ENCODE peak calls at places on chromosome 21, in nine cellular contexts. W, A, M, C, X, R, N, B and D are unnamed samples.

GRCh38 chr21:36155603-36156338 is 853 bp upstream of the DOP1B start:
- DNase-seq in W (no peak), A (peak), M (no peak), C (peak), X (no peak), R (peak), N (no peak), B (peak), D (no peak)

GRCh38 chr21:33019885-33020557 is 5.7 kb upstream of the OLIG2 start:
- DNase-seq in W (no peak), A (no peak), M (no peak), C (no peak), X (no peak), R (no peak), N (no peak), B (no peak), D (peak)

GRCh38 chr21:37534431-37534830 is 167.9 kb downstream of the DYRK1A start:
- DNase-seq in W (no peak), A (no peak), M (no peak), C (no peak), X (no peak), R (no peak), N (no peak), B (no peak), D (no peak)

GRCh38 chr21:38958940-38959685 is 153.4 kb downstream of the ETS2 start:
- DNase-seq in W (no peak), A (no peak), M (peak), C (no peak), X (no peak), R (no peak), N (no peak), B (no peak), D (no peak)

GRCh38 chr21:40936151-40936550 is 89.2 kb upstream of the DSCAM start:
- DNase-seq in W (no peak), A (no peak), M (no peak), C (no peak), X (no peak), R (no peak), N (no peak), B (no peak), D (no peak)

GRCh38 chr21:45735259-45736000 is 91.9 kb downstream of the PCBP3 start:
- DNase-seq in W (no peak), A (no peak), M (no peak), C (no peak), X (no peak), R (no peak), N (no peak), B (no peak), D (no peak)

GRCh38 chr21:31180256-31181088 is 142.2 kb upstream of the KRTAP19-8 start:
- DNase-seq in W (no peak), A (no peak), M (no peak), C (no peak), X (peak), R (no peak), N (peak), B (peak), D (no peak)

GRCh38 chr21:41596241-41596925 is 88.4 kb upstream of the TMPRSS2 start:
- DNase-seq in W (no peak), A (no peak), M (no peak), C (no peak), X (no peak), R (no peak), N (no peak), B (no peak), D (no peak)

GRCh38 chr21:36113647-36114428 is 21.0 kb upstream of the CBR3 start:
- DNase-seq in W (peak), A (peak), M (no peak), C (no peak), X (no peak), R (peak), N (no peak), B (peak), D (no peak)

GRCh38 chr21:41622201-41622600 is 114.2 kb upstream of the TMPRSS2 start:
- DNase-seq in W (no peak), A (no peak), M (no peak), C (no peak), X (no peak), R (no peak), N (no peak), B (no peak), D (no peak)

GRCh38 chr21:38912355-38912619 is 106.6 kb downstream of the ETS2 start:
- DNase-seq in W (no peak), A (no peak), M (no peak), C (no peak), X (no peak), R (no peak), N (no peak), B (no peak), D (no peak)

GRCh38 chr21:43274022-43274945 is 105.5 kb downstream of the CRYAA start:
- DNase-seq in W (no peak), A (no peak), M (no peak), C (no peak), X (no peak), R (no peak), N (no peak), B (no peak), D (no peak)

GRCh38 chr21:17725339-17725738 is 93.8 kb downstream of the C21orf91 start:
- DNase-seq in W (no peak), A (no peak), M (no peak), C (no peak), X (no peak), R (no peak), N (no peak), B (peak), D (no peak)

GRCh38 chr21:44701541-44701940 is 4.6 kb downstream of the KRTAP10-12 start:
- DNase-seq in W (no peak), A (no peak), M (no peak), C (no peak), X (no peak), R (no peak), N (no peak), B (no peak), D (no peak)

GRCh38 chr21:42195378-42196031 is 23.4 kb upstream of the ABCG1 start:
- DNase-seq in W (no peak), A (no peak), M (peak), C (no peak), X (no peak), R (no peak), N (no peak), B (no peak), D (no peak)

GRCh38 chr21:36535618-36536241 is 55.8 kb upstream of the CLDN14 start:
- DNase-seq in W (no peak), A (no peak), M (no peak), C (no peak), X (no peak), R (no peak), N (no peak), B (no peak), D (no peak)

GRCh38 chr21:15058718-15059316 is 6.0 kb downstream of the NRIP1 start:
- DNase-seq in W (no peak), A (no peak), M (no peak), C (no peak), X (no peak), R (no peak), N (no peak), B (no peak), D (no peak)

GRCh38 chr21:15222711-15223110 is 157.9 kb upstream of the NRIP1 start:
- DNase-seq in W (no peak), A (no peak), M (no peak), C (no peak), X (no peak), R (no peak), N (no peak), B (no peak), D (no peak)

GRCh38 chr21:29293495-29293894 is 5.2 kb upstream of the BACH1 start:
- DNase-seq in W (no peak), A (no peak), M (no peak), C (no peak), X (peak), R (no peak), N (no peak), B (no peak), D (no peak)

GRCh38 chr21:45516671-45517151 is 25.5 kb downstream of the SLC19A1 start:
- DNase-seq in W (no peak), A (no peak), M (no peak), C (no peak), X (no peak), R (no peak), N (no peak), B (no peak), D (peak)

GRCh38 chr21:45536301-45537081 is 5.7 kb downstream of the SLC19A1 start:
- DNase-seq in W (no peak), A (no peak), M (no peak), C (no peak), X (no peak), R (peak), N (no peak), B (no peak), D (peak)

GRCh38 chr21:46161180-46161799 is 5.9 kb upstream of the FTCD start:
- DNase-seq in W (peak), A (no peak), M (no peak), C (no peak), X (no peak), R (no peak), N (no peak), B (no peak), D (peak)

GRCh38 chr21:38956791-38957571 is 151.3 kb downstream of the ETS2 start:
- DNase-seq in W (no peak), A (no peak), M (no peak), C (no peak), X (no peak), R (no peak), N (no peak), B (peak), D (no peak)

GRCh38 chr21:33855190-33855589 is 60.4 kb downstream of the ATP5PO start:
- DNase-seq in W (no peak), A (no peak), M (no peak), C (no peak), X (no peak), R (no peak), N (no peak), B (no peak), D (no peak)

GRCh38 chr21:32548978-32549377 is 36.3 kb downstream of the TCP10L start:
- DNase-seq in W (no peak), A (no peak), M (no peak), C (no peak), X (no peak), R (no peak), N (no peak), B (no peak), D (no peak)

GRCh38 chr21:33861125-33861524 is 54.5 kb downstream of the ATP5PO start:
- DNase-seq in W (no peak), A (no peak), M (no peak), C (no peak), X (no peak), R (no peak), N (no peak), B (no peak), D (no peak)

GRCh38 chr21:44263768-44264167 is 2.1 kb upstream of the DNMT3L start:
- DNase-seq in W (no peak), A (no peak), M (no peak), C (no peak), X (no peak), R (no peak), N (no peak), B (no peak), D (no peak)

GRCh38 chr21:27807596-27807995 is 840.7 kb upstream of the ADAMTS5 start:
- DNase-seq in W (no peak), A (no peak), M (no peak), C (no peak), X (no peak), R (no peak), N (no peak), B (no peak), D (no peak)

GRCh38 chr21:35861656-35862055 is 198.7 kb downstream of the SETD4 start:
- DNase-seq in W (no peak), A (no peak), M (no peak), C (no peak), X (no peak), R (no peak), N (no peak), B (peak), D (no peak)

GRCh38 chr21:38898422-38899098 is 92.8 kb downstream of the ETS2 start:
- DNase-seq in W (no peak), A (no peak), M (no peak), C (no peak), X (no peak), R (no peak), N (no peak), B (no peak), D (no peak)

GRCh38 chr21:46393941-46394818 is 64.5 kb upstream of the DIP2A start:
- DNase-seq in W (no peak), A (no peak), M (no peak), C (no peak), X (no peak), R (no peak), N (no peak), B (peak), D (no peak)